ENCODE peak calls at places on chromosomes 12 and 14, in eight cellular contexts. One of them, this sample, is unnamed.

GRCh38 chr14:100857196-100857922 is 31.4 kb downstream of the MEG3 start:
- DNase-seq in stimulated activated CD4-positive, alpha-beta T cell treated with anti-CD3 and anti-CD28 coated beads, Interleukin-15, amount 100 ng/mL, for 1 hour: no peak
- DNase-seq in GM12878: no peak
- DNase-seq in HFF-Myc: no peak
- DNase-seq in RWPE1: no peak
- DNase-seq in upper lobe of right lung: no peak
- DNase-seq in SK-N-SH: peak
- DNase-seq in glutamatergic neuron: no peak
- DNase-seq in this sample: no peak

GRCh38 chr12:132356686-132357622 is 27.6 kb upstream of the GALNT9 start:
- DNase-seq in stimulated activated CD4-positive, alpha-beta T cell treated with anti-CD3 and anti-CD28 coated beads, Interleukin-15, amount 100 ng/mL, for 1 hour: no peak
- DNase-seq in GM12878: no peak
- DNase-seq in HFF-Myc: peak
- DNase-seq in RWPE1: peak
- DNase-seq in upper lobe of right lung: peak
- DNase-seq in SK-N-SH: no peak
- DNase-seq in glutamatergic neuron: peak
- DNase-seq in this sample: no peak

GRCh38 chr14:51922624-51923023 is 62.2 kb downstream of the GNG2 start:
- DNase-seq in stimulated activated CD4-positive, alpha-beta T cell treated with anti-CD3 and anti-CD28 coated beads, Interleukin-15, amount 100 ng/mL, for 1 hour: no peak
- DNase-seq in GM12878: no peak
- DNase-seq in HFF-Myc: no peak
- DNase-seq in RWPE1: no peak
- DNase-seq in upper lobe of right lung: no peak
- DNase-seq in SK-N-SH: no peak
- DNase-seq in glutamatergic neuron: no peak
- DNase-seq in this sample: no peak

GRCh38 chr12:71397433-71397954 is 42.1 kb upstream of the LGR5 start:
- DNase-seq in stimulated activated CD4-positive, alpha-beta T cell treated with anti-CD3 and anti-CD28 coated beads, Interleukin-15, amount 100 ng/mL, for 1 hour: no peak
- DNase-seq in GM12878: no peak
- DNase-seq in HFF-Myc: no peak
- DNase-seq in RWPE1: no peak
- DNase-seq in upper lobe of right lung: no peak
- DNase-seq in SK-N-SH: no peak
- DNase-seq in glutamatergic neuron: no peak
- DNase-seq in this sample: no peak

GRCh38 chr14:78498062-78498595 is 328.0 kb downstream of the NRXN3 start:
- DNase-seq in stimulated activated CD4-positive, alpha-beta T cell treated with anti-CD3 and anti-CD28 coated beads, Interleukin-15, amount 100 ng/mL, for 1 hour: no peak
- DNase-seq in GM12878: no peak
- DNase-seq in HFF-Myc: no peak
- DNase-seq in RWPE1: no peak
- DNase-seq in upper lobe of right lung: no peak
- DNase-seq in SK-N-SH: no peak
- DNase-seq in glutamatergic neuron: no peak
- DNase-seq in this sample: no peak

GRCh38 chr14:52018970-52019369 is 29.6 kb downstream of the RTRAF start:
- DNase-seq in stimulated activated CD4-positive, alpha-beta T cell treated with anti-CD3 and anti-CD28 coated beads, Interleukin-15, amount 100 ng/mL, for 1 hour: no peak
- DNase-seq in GM12878: no peak
- DNase-seq in HFF-Myc: no peak
- DNase-seq in RWPE1: no peak
- DNase-seq in upper lobe of right lung: no peak
- DNase-seq in SK-N-SH: no peak
- DNase-seq in glutamatergic neuron: no peak
- DNase-seq in this sample: no peak

GRCh38 chr14:104826197-104826857 is 25.4 kb downstream of the ZBTB42 start:
- DNase-seq in stimulated activated CD4-positive, alpha-beta T cell treated with anti-CD3 and anti-CD28 coated beads, Interleukin-15, amount 100 ng/mL, for 1 hour: peak
- DNase-seq in GM12878: no peak
- DNase-seq in HFF-Myc: no peak
- DNase-seq in RWPE1: peak
- DNase-seq in upper lobe of right lung: peak
- DNase-seq in SK-N-SH: peak
- DNase-seq in glutamatergic neuron: peak
- DNase-seq in this sample: peak

GRCh38 chr12:116053479-116054195 is 223.9 kb downstream of the MED13L start:
- DNase-seq in stimulated activated CD4-positive, alpha-beta T cell treated with anti-CD3 and anti-CD28 coated beads, Interleukin-15, amount 100 ng/mL, for 1 hour: no peak
- DNase-seq in GM12878: no peak
- DNase-seq in HFF-Myc: no peak
- DNase-seq in RWPE1: peak
- DNase-seq in upper lobe of right lung: no peak
- DNase-seq in SK-N-SH: no peak
- DNase-seq in glutamatergic neuron: no peak
- DNase-seq in this sample: no peak

GRCh38 chr12:4439736-4440135 is 5.9 kb downstream of the FGF6 start:
- DNase-seq in stimulated activated CD4-positive, alpha-beta T cell treated with anti-CD3 and anti-CD28 coated beads, Interleukin-15, amount 100 ng/mL, for 1 hour: no peak
- DNase-seq in GM12878: no peak
- DNase-seq in HFF-Myc: no peak
- DNase-seq in RWPE1: no peak
- DNase-seq in upper lobe of right lung: no peak
- DNase-seq in SK-N-SH: no peak
- DNase-seq in glutamatergic neuron: no peak
- DNase-seq in this sample: peak

GRCh38 chr12:57240926-57241555 is 9.9 kb downstream of the STAC3 start:
- DNase-seq in stimulated activated CD4-positive, alpha-beta T cell treated with anti-CD3 and anti-CD28 coated beads, Interleukin-15, amount 100 ng/mL, for 1 hour: no peak
- DNase-seq in GM12878: no peak
- DNase-seq in HFF-Myc: no peak
- DNase-seq in RWPE1: no peak
- DNase-seq in upper lobe of right lung: peak
- DNase-seq in SK-N-SH: peak
- DNase-seq in glutamatergic neuron: peak
- DNase-seq in this sample: no peak

GRCh38 chr12:13436696-13437391 is 240.3 kb downstream of the EMP1 start:
- DNase-seq in stimulated activated CD4-positive, alpha-beta T cell treated with anti-CD3 and anti-CD28 coated beads, Interleukin-15, amount 100 ng/mL, for 1 hour: no peak
- DNase-seq in GM12878: no peak
- DNase-seq in HFF-Myc: peak
- DNase-seq in RWPE1: peak
- DNase-seq in upper lobe of right lung: no peak
- DNase-seq in SK-N-SH: peak
- DNase-seq in glutamatergic neuron: no peak
- DNase-seq in this sample: no peak

GRCh38 chr12:91940826-91941225 is 204.8 kb downstream of the BTG1 start:
- DNase-seq in stimulated activated CD4-positive, alpha-beta T cell treated with anti-CD3 and anti-CD28 coated beads, Interleukin-15, amount 100 ng/mL, for 1 hour: no peak
- DNase-seq in GM12878: no peak
- DNase-seq in HFF-Myc: no peak
- DNase-seq in RWPE1: no peak
- DNase-seq in upper lobe of right lung: no peak
- DNase-seq in SK-N-SH: no peak
- DNase-seq in glutamatergic neuron: no peak
- DNase-seq in this sample: no peak

GRCh38 chr14:76644875-76645518 is 116.3 kb upstream of the VASH1 start:
- DNase-seq in stimulated activated CD4-positive, alpha-beta T cell treated with anti-CD3 and anti-CD28 coated beads, Interleukin-15, amount 100 ng/mL, for 1 hour: no peak
- DNase-seq in GM12878: no peak
- DNase-seq in HFF-Myc: no peak
- DNase-seq in RWPE1: peak
- DNase-seq in upper lobe of right lung: no peak
- DNase-seq in SK-N-SH: peak
- DNase-seq in glutamatergic neuron: peak
- DNase-seq in this sample: no peak

GRCh38 chr14:24857277-24857676 is 192.7 kb downstream of the STXBP6 start:
- DNase-seq in stimulated activated CD4-positive, alpha-beta T cell treated with anti-CD3 and anti-CD28 coated beads, Interleukin-15, amount 100 ng/mL, for 1 hour: no peak
- DNase-seq in GM12878: no peak
- DNase-seq in HFF-Myc: no peak
- DNase-seq in RWPE1: no peak
- DNase-seq in upper lobe of right lung: no peak
- DNase-seq in SK-N-SH: no peak
- DNase-seq in glutamatergic neuron: no peak
- DNase-seq in this sample: no peak